ENCODE peak calls at places on chromosomes 3 and 15, in four cellular contexts. K is IMR-90, C is H1, T is PC-3. Q is an unnamed sample. For H3K4me1, the result is how much of the 10 kb centered on the place peaks cover.

GRCh38 chr3:99094611-99095010 is 193.1 kb upstream of the DCBLD2 start:
- DNase-seq in K (no peak), C (no peak), T (no peak), Q (no peak)

GRCh38 chr15:82835391-82835917 is 26.0 kb downstream of the WHAMM start:
- DNase-seq in K (no peak), C (no peak), T (no peak), Q (no peak)

GRCh38 chr3:195238626-195239118 is 32.3 kb downstream of the XXYLT1 start:
- DNase-seq in K (peak), C (no peak), T (no peak), Q (no peak)

GRCh38 chr15:66565731-66566130 is at the start of gene LCTL:
- DNase-seq in K (peak), C (peak), T (peak), Q (peak)

GRCh38 chr3:154122912-154123559 is 1.8 kb downstream of the ARHGEF26 start:
- DNase-seq in K (peak), C (no peak), T (peak), Q (no peak)

GRCh38 chr3:138232705-138233364 is 45.7 kb downstream of the ARMC8 start:
- DNase-seq in K (no peak), C (no peak), T (no peak), Q (no peak)

GRCh38 chr3:188834349-188834748 is 337.4 kb upstream of the TPRG1 start:
- DNase-seq in K (no peak), C (no peak), T (peak), Q (no peak)

GRCh38 chr15:56835598-56836275 is 82.7 kb upstream of the TCF12 start:
- DNase-seq in K (peak), C (no peak), T (no peak), Q (no peak)

GRCh38 chr3:14396293-14396692 is 6.1 kb upstream of the SLC6A6 start:
- DNase-seq in K (no peak), C (no peak), T (no peak), Q (no peak)

GRCh38 chr15:80404057-80404718 is at the start of gene ARNT2:
- DNase-seq in K (peak), C (peak), T (no peak), Q (no peak)

GRCh38 chr15:73227433-73228056 is 141.2 kb downstream of the HCN4 start:
- DNase-seq in K (no peak), C (no peak), T (no peak), Q (no peak)

GRCh38 chr3:141681390-141681780 is 56.7 kb upstream of the RNF7 start:
- DNase-seq in K (no peak), C (no peak), T (no peak), Q (no peak)

GRCh38 chr3:177419904-177420601 is 222.8 kb upstream of the TBL1XR1 start:
- DNase-seq in K (no peak), C (no peak), T (no peak), Q (no peak)

GRCh38 chr3:161648071-161648470 is 151.5 kb downstream of the OTOL1 start:
- DNase-seq in K (no peak), C (no peak), T (no peak), Q (no peak)

GRCh38 chr3:141680620-141681389 is 57.3 kb upstream of the RNF7 start:
- DNase-seq in K (peak), C (no peak), T (peak), Q (no peak)

GRCh38 chr15:57445872-57446271 is 69.6 kb downstream of the CGNL1 start:
- DNase-seq in K (peak), C (no peak), T (no peak), Q (no peak)

GRCh38 chr3:20589275-20589674 is 403.3 kb upstream of the SGO1 start:
- DNase-seq in K (no peak), C (no peak), T (no peak), Q (no peak)

GRCh38 chr15:42094512-42094963 is at the start of gene PLA2G4D:
- DNase-seq in K (no peak), C (no peak), T (peak), Q (no peak)

GRCh38 chr15:64046347-64047153 is at the start of gene DAPK2:
- DNase-seq in K (peak), C (peak), T (peak), Q (no peak)

GRCh38 chr3:189324538-189325138 is 152.9 kb downstream of the TPRG1 start:
- DNase-seq in K (peak), C (no peak), T (peak), Q (no peak)

GRCh38 chr3:160977776-160978175 is 127.4 kb downstream of the B3GALNT1 start:
- DNase-seq in K (no peak), C (no peak), T (no peak), Q (no peak)

GRCh38 chr15:34987623-34987981 is 485 bp downstream of the ZNF770 start:
- DNase-seq in K (no peak), C (no peak), T (no peak), Q (no peak)

GRCh38 chr15:71807691-71808091 is 2.7 kb upstream of the NR2E3 start:
- DNase-seq in K (peak), C (peak), T (no peak), Q (no peak)

GRCh38 chr3:124113475-124113874 is 121.6 kb upstream of the ROPN1 start:
- DNase-seq in K (no peak), C (no peak), T (no peak), Q (no peak)

GRCh38 chr3:152323834-152324233 is 55.1 kb downstream of the MBNL1 start:
- DNase-seq in K (no peak), C (no peak), T (no peak), Q (no peak)

GRCh38 chr3:11379238-11379823 is 107.1 kb downstream of the ATG7 start:
- DNase-seq in K (peak), C (no peak), T (peak), Q (no peak)

GRCh38 chr3:68436619-68437411 is 495.5 kb downstream of the TAFA4 start:
- DNase-seq in K (no peak), C (no peak), T (no peak), Q (no peak)

GRCh38 chr3:128623762-128624176 is 26.8 kb downstream of the RPN1 start:
- DNase-seq in K (peak), C (no peak), T (no peak), Q (no peak)

GRCh38 chr3:156158656-156159295 is 38.4 kb downstream of the KCNAB1 start:
- DNase-seq in K (no peak), C (no peak), T (no peak), Q (no peak)

GRCh38 chr3:109131276-109131675 is 5.2 kb upstream of the C3orf85 start:
- DNase-seq in K (no peak), C (no peak), T (no peak), Q (no peak)

GRCh38 chr3:148642616-148643015 is 55.1 kb upstream of the AGTR1 start:
- DNase-seq in K (peak), C (no peak), T (no peak), Q (no peak)

DNA sequence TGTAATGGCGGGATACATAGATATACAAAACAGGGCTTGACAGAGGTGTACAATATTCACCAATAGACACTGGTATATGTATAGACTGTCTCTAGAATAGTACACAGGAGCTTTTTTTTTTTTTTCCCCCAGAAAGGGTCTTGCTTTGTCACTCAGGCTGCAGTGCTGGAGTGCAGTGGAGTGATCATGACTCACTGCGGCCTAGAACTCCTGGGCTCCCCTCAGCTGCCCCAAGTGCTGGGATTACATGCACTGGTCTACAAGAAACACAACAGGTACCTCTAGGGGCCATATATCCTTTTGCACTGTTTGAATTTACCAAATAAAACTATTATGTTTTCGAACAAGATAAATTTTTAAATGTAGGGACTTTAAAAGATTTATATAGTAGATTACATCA is 12.3 kb downstream of the RHOA start:
- DNase-seq in K (peak), C (no peak), T (no peak), Q (no peak)
- H3K4me1 ChIP-seq in K (under half), C (under half), T (under half), Q (under half)

DNA sequence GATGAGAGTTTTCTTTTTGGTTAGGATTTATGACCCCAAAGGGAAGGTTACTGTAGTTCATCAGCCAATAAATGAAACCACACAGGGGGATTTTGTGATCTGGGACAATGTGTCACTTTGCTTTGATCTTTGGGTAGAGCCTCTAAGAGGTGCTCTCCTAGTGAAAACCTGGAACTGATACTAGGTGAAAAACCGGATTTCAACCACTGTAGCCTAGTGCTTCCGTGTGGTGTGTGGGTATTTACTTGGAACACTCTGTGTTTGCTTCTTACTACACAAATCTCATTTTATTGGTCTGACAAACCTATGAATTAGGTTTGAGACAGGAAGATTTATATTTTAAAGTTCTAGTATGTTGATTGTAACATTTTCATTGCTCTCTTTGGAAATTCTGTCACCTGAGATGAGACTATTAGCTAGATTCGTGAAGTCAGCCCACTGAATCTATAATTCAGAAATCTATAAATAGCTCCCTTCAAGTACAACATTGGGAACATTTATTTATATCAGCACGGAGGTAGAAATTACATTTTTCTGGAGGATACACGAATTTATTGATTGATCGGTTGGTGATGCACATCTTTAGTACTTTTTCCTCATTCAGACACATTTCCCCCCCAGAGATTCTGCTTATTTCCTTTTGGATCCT is 119.8 kb downstream of the AKAP13 start:
- DNase-seq in K (no peak), C (no peak), T (peak), Q (no peak)
- H3K4me1 ChIP-seq in K (under half), C (under half), T (under half), Q (under half)

DNA sequence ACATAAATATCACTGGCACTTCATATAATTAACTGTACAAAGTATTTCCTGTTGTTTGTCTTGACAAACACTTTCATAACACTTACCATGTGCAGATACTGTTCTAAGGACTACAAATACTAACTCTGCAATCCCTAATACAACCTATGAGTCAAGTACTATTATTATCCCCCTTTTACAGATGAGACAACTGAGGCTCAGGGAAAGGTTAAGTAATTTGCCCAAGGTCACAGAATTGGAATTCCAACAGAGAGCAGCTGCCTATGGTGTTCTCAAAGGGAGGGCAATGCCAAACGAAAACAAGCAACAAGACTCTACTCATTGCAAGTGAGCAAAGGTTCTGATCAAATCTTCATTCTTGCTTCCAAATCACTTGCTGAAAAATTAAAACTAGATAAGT is 85.9 kb downstream of the MAGI1 start:
- DNase-seq in K (no peak), C (no peak), T (no peak), Q (no peak)
- H3K4me1 ChIP-seq in K (under half), C (under half), T (half or more), Q (under half)

GRCh38 chr15:77993374-77993911 is 84.1 kb downstream of the TBC1D2B start:
- DNase-seq in K (no peak), C (no peak), T (no peak), Q (no peak)

GRCh38 chr15:77991029-77991406 is 86.5 kb downstream of the TBC1D2B start:
- DNase-seq in K (no peak), C (no peak), T (no peak), Q (no peak)

GRCh38 chr15:77988386-77989301 is 88.9 kb downstream of the TBC1D2B start:
- DNase-seq in K (no peak), C (no peak), T (no peak), Q (no peak)

GRCh38 chr15:77986891-77987764 is 90.4 kb downstream of the TBC1D2B start:
- DNase-seq in K (no peak), C (no peak), T (no peak), Q (no peak)

DNA sequence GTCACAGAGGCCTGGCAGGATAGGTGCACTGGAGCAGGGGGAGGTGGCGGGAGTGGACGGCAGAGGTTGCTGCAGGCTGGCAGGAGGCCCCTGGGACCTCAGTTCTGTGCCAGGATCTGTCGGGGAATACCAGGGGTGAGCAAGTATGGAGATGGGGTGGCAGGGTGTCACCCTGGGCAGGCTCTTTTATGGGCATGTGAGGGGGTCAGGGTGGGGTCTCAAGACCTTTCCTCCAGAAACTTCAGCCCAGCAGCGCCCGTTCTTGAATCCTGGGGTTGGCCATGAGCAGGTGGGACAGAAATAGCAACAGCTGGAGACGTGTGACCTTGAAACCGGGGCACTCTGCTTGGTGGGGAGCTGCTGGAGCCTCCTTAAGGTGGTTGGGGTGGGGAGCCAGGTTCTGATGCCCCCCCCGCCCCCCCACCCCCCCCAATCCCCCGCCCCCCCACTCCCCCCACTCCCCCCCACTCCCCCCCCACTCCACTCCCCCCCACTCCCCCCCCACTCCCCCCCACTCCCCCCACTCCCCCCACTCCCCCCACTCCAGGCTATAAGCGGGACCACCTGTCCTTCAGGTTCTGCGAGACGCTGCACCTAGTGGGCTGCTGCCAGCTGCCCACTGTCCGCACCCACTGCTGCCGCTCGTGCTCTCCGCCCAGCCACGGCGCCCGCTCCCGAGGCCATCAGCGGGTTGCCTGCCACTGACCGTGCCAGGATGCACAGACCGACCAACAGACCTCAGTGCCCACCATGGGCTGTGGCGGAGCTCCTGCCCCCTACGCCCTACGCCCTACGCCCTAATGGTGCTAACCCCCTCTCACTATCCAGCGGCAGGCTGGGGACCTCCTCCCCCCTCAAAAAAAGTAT is 84.9 kb downstream of the TBC1D2B start:
- DNase-seq in K (no peak), C (no peak), T (no peak), Q (no peak)
- H3K4me1 ChIP-seq in K (under half), C (under half), T (under half), Q (under half)

DNA sequence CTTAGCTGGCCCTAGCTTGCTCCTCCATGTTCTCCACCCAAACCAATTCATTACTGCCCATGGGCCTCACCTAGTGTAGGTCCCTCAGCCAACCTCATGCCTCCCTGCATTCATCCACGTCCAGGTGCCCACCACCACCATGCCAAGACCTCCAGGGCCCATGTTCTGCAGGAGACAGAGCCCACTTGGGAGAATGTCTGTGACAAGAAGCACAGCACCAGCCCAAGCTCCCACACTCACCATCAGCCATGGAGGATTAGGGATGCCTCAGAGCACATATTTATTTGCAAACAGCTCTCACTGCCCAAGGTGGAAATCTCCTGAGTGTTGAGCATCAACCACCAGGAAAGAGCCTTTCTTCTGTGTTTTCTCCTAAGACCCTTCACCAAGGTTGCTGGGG is 43.4 kb upstream of the ACAN start:
- DNase-seq in K (no peak), C (no peak), T (no peak), Q (no peak)
- H3K4me1 ChIP-seq in K (under half), C (under half), T (under half), Q (under half)

GRCh38 chr15:92809064-92809879 is 90.9 kb upstream of the CHD2 start:
- DNase-seq in K (peak), C (peak), T (peak), Q (peak)

GRCh38 chr15:92806763-92807162 is 93.4 kb upstream of the CHD2 start:
- DNase-seq in K (no peak), C (no peak), T (no peak), Q (no peak)

GRCh38 chr15:92809880-92810361 is 90.2 kb upstream of the CHD2 start:
- DNase-seq in K (peak), C (no peak), T (peak), Q (no peak)

GRCh38 chr15:92808611-92809063 is 91.5 kb upstream of the CHD2 start:
- DNase-seq in K (peak), C (no peak), T (peak), Q (no peak)

DNA sequence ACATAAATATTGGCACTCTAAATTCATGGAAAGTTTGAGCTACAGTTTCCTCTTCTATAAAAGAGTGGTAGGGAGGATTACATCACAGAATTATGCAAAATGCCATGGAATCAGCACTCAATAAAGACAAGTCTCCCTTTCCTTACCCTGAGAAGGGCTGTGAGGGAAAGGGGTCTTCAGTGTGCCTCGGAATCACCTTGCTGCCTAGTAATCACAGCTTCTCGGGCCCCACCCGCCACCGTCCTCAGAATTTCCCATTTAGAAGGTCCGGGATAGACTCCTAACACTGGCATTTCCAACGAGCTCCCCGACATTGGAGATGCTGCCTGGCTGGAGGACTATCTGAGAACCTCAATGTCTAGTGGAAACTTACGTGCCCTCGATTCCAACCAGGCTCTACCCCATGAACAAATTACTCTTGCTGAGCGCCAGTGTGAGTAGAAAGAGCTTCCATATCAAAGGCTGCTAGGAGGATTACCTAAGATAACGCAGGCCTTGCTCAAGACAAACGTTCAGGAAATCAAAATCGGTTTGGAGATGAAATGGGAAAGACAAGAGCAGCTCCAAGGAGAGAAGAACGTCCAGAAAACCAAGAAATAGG is 92.1 kb upstream of the CHD2 start:
- DNase-seq in K (no peak), C (no peak), T (peak), Q (no peak)
- H3K4me1 ChIP-seq in K (under half), C (under half), T (half or more), Q (under half)

DNA sequence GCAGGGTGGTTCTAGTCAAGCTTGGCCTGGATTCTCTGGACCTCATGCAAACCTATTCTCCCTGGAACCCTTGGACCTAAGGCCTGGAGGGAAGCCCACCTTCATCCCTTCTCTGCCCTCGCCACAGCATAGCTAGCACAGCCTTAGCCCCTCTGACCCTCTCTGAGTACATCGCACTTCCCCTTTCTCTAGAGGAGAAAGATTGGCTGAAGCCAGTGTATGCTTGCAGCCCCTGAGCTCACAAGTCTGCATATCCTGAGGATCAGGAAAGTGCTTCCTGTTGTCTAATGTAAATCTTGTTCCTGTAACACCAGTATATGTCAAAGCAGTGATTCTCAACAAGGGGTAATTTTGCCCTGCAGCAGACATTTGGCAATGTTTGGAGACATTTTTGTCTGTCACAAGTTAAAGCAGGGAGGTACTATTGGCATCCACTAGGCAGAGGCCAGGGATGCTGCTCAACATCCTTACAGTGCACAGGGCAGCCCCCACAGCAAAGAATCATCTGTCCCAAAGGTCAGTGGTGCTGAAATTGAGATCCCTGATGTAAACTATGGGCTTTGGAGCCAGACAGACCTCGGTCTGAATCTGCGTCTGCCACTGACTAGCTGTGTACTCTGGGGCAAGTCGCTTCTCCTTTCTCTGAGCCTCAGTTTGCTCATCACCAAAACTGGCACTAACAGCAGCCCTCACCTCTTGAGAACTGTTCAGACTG is 2.2 kb upstream of the PRKCD start:
- DNase-seq in K (no peak), C (no peak), T (no peak), Q (no peak)
- H3K4me1 ChIP-seq in K (under half), C (under half), T (half or more), Q (under half)

Q was measured in iPS DF 6.9.